ENCODE peak calls at places on chromosomes 5 and 9, in eight cellular contexts. D is CD8-positive, alpha-beta T cell; J is upper lobe of right lung; N is prostate gland; I is CD8-positive, alpha-beta memory T cell; X is fibroblast of lung; V is sigmoid colon; P is CD4-positive, CD25-positive, alpha-beta regulatory T cell. Y is an unnamed sample.
A peak's percentile ranks its signal among the peaks of the same experiment; 100 is the strongest.

GRCh38 chr9:25048098-25048497 is 502.4 kb upstream of the IZUMO3 start:
- DNase-seq in D (no peak), J (no peak), N (no peak), I (no peak), X (no peak), V (no peak), P (no peak), Y (no peak)

GRCh38 chr5:17252543-17252942 is 35.1 kb downstream of the BASP1 start:
- DNase-seq in D (no peak), J (no peak), N (no peak), I (no peak), X (peak; percentile 64), V (no peak), P (no peak), Y (no peak)

GRCh38 chr5:53874409-53874808 is 314.0 kb downstream of the NDUFS4 start:
- DNase-seq in D (no peak), J (no peak), N (no peak), I (no peak), X (peak; percentile 3), V (no peak), P (no peak), Y (no peak)

GRCh38 chr5:21919417-21920022 is 933.6 kb downstream of the CDH12 start:
- DNase-seq in D (no peak), J (no peak), N (no peak), I (no peak), X (peak; percentile 25), V (no peak), P (peak; percentile 0), Y (no peak)

GRCh38 chr9:70983723-70984280 is 137.6 kb downstream of the TRPM3 start:
- DNase-seq in D (no peak), J (no peak), N (no peak), I (no peak), X (peak; percentile 11), V (no peak), P (no peak), Y (no peak)

GRCh38 chr5:160470437-160471341 is 49.0 kb downstream of the PTTG1 start:
- DNase-seq in D (no peak), J (no peak), N (peak; percentile 13), I (no peak), X (peak; percentile 68), V (no peak), P (peak; percentile 74), Y (no peak)

GRCh38 chr9:37215456-37216229 is 95.3 kb downstream of the ZCCHC7 start:
- DNase-seq in D (no peak), J (no peak), N (no peak), I (no peak), X (peak; percentile 75), V (no peak), P (no peak), Y (no peak)

GRCh38 chr9:92590386-92590785 is 54.6 kb upstream of the ECM2 start:
- DNase-seq in D (no peak), J (no peak), N (no peak), I (no peak), X (peak; percentile 47), V (peak; percentile 91), P (no peak), Y (no peak)

GRCh38 chr5:28066856-28067255 is 1028.5 kb upstream of the CDH9 start:
- DNase-seq in D (no peak), J (no peak), N (no peak), I (no peak), X (no peak), V (no peak), P (no peak), Y (no peak)

GRCh38 chr5:59285300-59286017 is 608.1 kb downstream of the PDE4D start:
- DNase-seq in D (no peak), J (no peak), N (no peak), I (no peak), X (no peak), V (no peak), P (no peak), Y (no peak)

GRCh38 chr9:86794356-86795046 is 152.8 kb downstream of the GAS1 start:
- DNase-seq in D (no peak), J (no peak), N (no peak), I (no peak), X (peak; percentile 88), V (no peak), P (no peak), Y (no peak)

GRCh38 chr5:68456756-68457217 is 241.2 kb downstream of the PIK3R1 start:
- DNase-seq in D (no peak), J (no peak), N (peak; percentile 55), I (no peak), X (peak; percentile 70), V (no peak), P (no peak), Y (no peak)

GRCh38 chr5:100761192-100761591 is 141.9 kb downstream of the ST8SIA4 start:
- DNase-seq in D (no peak), J (no peak), N (no peak), I (no peak), X (peak; percentile 51), V (no peak), P (no peak), Y (no peak)

GRCh38 chr5:175129121-175129520 is 314.9 kb downstream of the DRD1 start:
- DNase-seq in D (no peak), J (no peak), N (no peak), I (no peak), X (no peak), V (no peak), P (no peak), Y (no peak)

GRCh38 chr9:99824378-99825157 is 2.9 kb downstream of the NR4A3 start:
- DNase-seq in D (peak; percentile 72), J (peak; percentile 76), N (peak; percentile 6), I (peak; percentile 61), X (peak; percentile 21), V (peak; percentile 69), P (peak; percentile 66), Y (peak; percentile 58)

GRCh38 chr5:148723143-148723542 is 68.8 kb upstream of the HTR4 start:
- DNase-seq in D (no peak), J (no peak), N (no peak), I (no peak), X (no peak), V (no peak), P (no peak), Y (no peak)

GRCh38 chr9:69937358-69937757 is 106.3 kb upstream of the MAMDC2 start:
- DNase-seq in D (no peak), J (no peak), N (no peak), I (no peak), X (peak; percentile 13), V (no peak), P (no peak), Y (no peak)

GRCh38 chr5:154543380-154543779 is 65.4 kb upstream of the HAND1 start:
- DNase-seq in D (no peak), J (no peak), N (no peak), I (no peak), X (peak; percentile 44), V (no peak), P (no peak), Y (no peak)

GRCh38 chr5:35112300-35112699 is 64.6 kb upstream of the AGXT2 start:
- DNase-seq in D (no peak), J (no peak), N (no peak), I (no peak), X (no peak), V (no peak), P (no peak), Y (no peak)

GRCh38 chr5:39599721-39600431 is 175.1 kb upstream of the DAB2 start:
- DNase-seq in D (no peak), J (no peak), N (no peak), I (no peak), X (peak; percentile 25), V (no peak), P (peak; percentile 14), Y (no peak)

GRCh38 chr5:16791036-16791705 is 144.9 kb downstream of the MYO10 start:
- DNase-seq in D (peak; percentile 11), J (no peak), N (peak; percentile 51), I (no peak), X (peak; percentile 69), V (no peak), P (peak; percentile 57), Y (peak; percentile 11)

GRCh38 chr9:76758476-76758875 is 5.8 kb upstream of the PCA3 start:
- DNase-seq in D (no peak), J (no peak), N (no peak), I (no peak), X (peak; percentile 46), V (no peak), P (no peak), Y (no peak)

GRCh38 chr9:90423661-90424193 is 218.9 kb downstream of the DIRAS2 start:
- DNase-seq in D (no peak), J (no peak), N (no peak), I (no peak), X (peak; percentile 2), V (no peak), P (no peak), Y (no peak)

GRCh38 chr9:94867842-94868312 is 141.4 kb downstream of the AOPEP start:
- DNase-seq in D (no peak), J (no peak), N (no peak), I (no peak), X (peak; percentile 97), V (no peak), P (no peak), Y (no peak)

GRCh38 chr5:36242534-36243144 is 914 bp upstream of the NADK2 start:
- DNase-seq in D (no peak), J (no peak), N (no peak), I (no peak), X (no peak), V (no peak), P (peak; percentile 16), Y (no peak)

GRCh38 chr9:16398676-16399075 is 471.8 kb downstream of the BNC2 start:
- DNase-seq in D (no peak), J (no peak), N (no peak), I (no peak), X (peak; percentile 51), V (no peak), P (no peak), Y (no peak)
- H3K4me1 ChIP-seq in D (no peaks in the 10 kb centered on the region), J (no peaks in the 10 kb centered on the region), N (no peaks in the 10 kb centered on the region), I (no peaks in the 10 kb centered on the region), X (peaks cover 3% of the 10 kb centered on the region), V (no peaks in the 10 kb centered on the region), P (no peaks in the 10 kb centered on the region), Y (no peaks in the 10 kb centered on the region)

GRCh38 chr9:107068581-107068980 is 205.6 kb downstream of the ZNF462 start:
- DNase-seq in D (no peak), J (no peak), N (no peak), I (no peak), X (no peak), V (no peak), P (no peak), Y (no peak)
- H3K4me3 ChIP-seq in D (no peak overlapping the region), J (no peak overlapping the region), N (no peak overlapping the region), I (no peak overlapping the region), X (no peak overlapping the region), V (no peak overlapping the region), P (no peak overlapping the region), Y (no peak overlapping the region)

GRCh38 chr5:132456553-132457361 is 33.8 kb downstream of the IRF1 start:
- DNase-seq in D (peak; percentile 75), J (peak; percentile 77), N (no peak), I (peak; percentile 60), X (peak; percentile 73), V (no peak), P (peak; percentile 86), Y (peak; percentile 68)
- H3K27ac ChIP-seq in D (peak overlapping the region; percentile 89), J (peak overlapping the region; percentile 85), N (peak overlapping the region; percentile 17), I (peak overlapping the region; percentile 93), X (peak overlapping the region; percentile 67), V (peak overlapping the region; percentile 64), P (peak overlapping the region; percentile 86), Y (peak overlapping the region; percentile 77)

DNA sequence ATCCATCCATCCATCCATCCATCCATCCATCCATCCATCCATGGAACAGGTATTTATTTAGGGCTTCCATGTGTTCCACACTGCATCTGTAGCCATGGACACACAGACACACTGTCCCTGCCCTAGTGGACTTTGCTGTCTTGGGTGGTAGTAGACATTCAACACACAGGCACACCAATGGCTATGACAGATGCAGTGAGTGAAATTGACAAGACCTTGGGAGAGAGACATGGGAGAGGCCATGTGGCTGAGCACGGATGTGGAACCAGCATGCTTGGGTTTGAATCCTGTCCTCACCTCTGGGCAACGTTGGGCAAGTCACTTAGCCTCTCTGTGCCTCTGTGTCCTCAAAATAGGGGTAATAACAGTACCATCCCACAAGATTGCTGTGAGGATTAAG is 45.3 kb downstream of the STOM start:
- DNase-seq in D (no peak), J (no peak), N (no peak), I (no peak), X (no peak), V (no peak), P (no peak), Y (no peak)
- H3K4me1 ChIP-seq in D (peaks cover 7% of the 10 kb centered on the region), J (peaks cover 55% of the 10 kb centered on the region), N (no peaks in the 10 kb centered on the region), I (peaks cover 13% of the 10 kb centered on the region), X (peaks cover 26% of the 10 kb centered on the region), V (peaks cover 74% of the 10 kb centered on the region), P (peaks cover 3% of the 10 kb centered on the region), Y (peaks cover 5% of the 10 kb centered on the region)

Y was measured in naive thymus-derived CD4-positive, alpha-beta T cell.